ENCODE peak calls at places on chromosomes 4 and X, in six cellular contexts. C is left lung; I is fibroblast of lung; T is trophoblast cell; P is naive thymus-derived CD8-positive, alpha-beta T cell; S is midbrain. H is an unnamed sample.
A peak's percentile ranks its signal among the peaks of the same experiment; 100 is the strongest.

GRCh38 chr4:15955670-15956069 is 7.3 kb downstream of the FGFBP2 start:
- DNase-seq in C (no peak), I (peak; percentile 13), T (peak; percentile 71), P (no peak), S (no peak), H (no peak)

GRCh38 chr4:19025031-19025430 is 1003.5 kb upstream of the LCORL start:
- DNase-seq in C (no peak), I (peak; percentile 62), T (no peak), P (no peak), S (no peak), H (no peak)

GRCh38 chr4:76896731-76897521 is 1.0 kb downstream of the SOWAHB start:
- DNase-seq in C (peak; percentile 42), I (peak; percentile 41), T (peak; percentile 41), P (peak; percentile 39), S (no peak), H (no peak)

GRCh38 chr4:181854142-181854541 is 389.1 kb upstream of the TENM3 start:
- DNase-seq in C (no peak), I (peak; percentile 33), T (no peak), P (no peak), S (no peak), H (no peak)

GRCh38 chr4:3322059-3322550 is 29.3 kb downstream of the RGS12 start:
- DNase-seq in C (no peak), I (peak; percentile 66), T (no peak), P (no peak), S (peak; percentile 73), H (no peak)

GRCh38 chrX:13694359-13694758 is 5.4 kb downstream of the RAB9A start:
- DNase-seq in C (no peak), I (peak; percentile 30), T (no peak), P (no peak), S (no peak), H (no peak)

GRCh38 chr4:119131160-119131559 is 4.5 kb upstream of the MYOZ2 start:
- DNase-seq in C (no peak), I (no peak), T (no peak), P (no peak), S (no peak), H (no peak)

GRCh38 chrX:17814557-17814956 is 46.5 kb downstream of the RAI2 start:
- DNase-seq in C (no peak), I (peak; percentile 17), T (no peak), P (no peak), S (no peak), H (no peak)

GRCh38 chr4:576245-576821 is at the start of gene TMEM271:
- DNase-seq in C (no peak), I (no peak), T (no peak), P (no peak), S (no peak), H (no peak)

GRCh38 chr4:41339812-41340809 is 83.4 kb downstream of the UCHL1 start:
- DNase-seq in C (no peak), I (peak; percentile 71), T (no peak), P (no peak), S (peak; percentile 87), H (no peak)

GRCh38 chr4:11568511-11568910 is 139.8 kb upstream of the HS3ST1 start:
- DNase-seq in C (no peak), I (no peak), T (no peak), P (no peak), S (no peak), H (no peak)

GRCh38 chrX:28609917-28610613 is 22.8 kb downstream of the IL1RAPL1 start:
- DNase-seq in C (no peak), I (peak; percentile 12), T (no peak), P (no peak), S (no peak), H (no peak)

GRCh38 chr4:183200453-183200852 is 101.4 kb downstream of the WWC2 start:
- DNase-seq in C (peak; percentile 70), I (peak; percentile 96), T (no peak), P (no peak), S (peak; percentile 44), H (no peak)

GRCh38 chr4:56078866-56079265 is 130.1 kb downstream of the CEP135 start:
- DNase-seq in C (no peak), I (no peak), T (no peak), P (no peak), S (peak; percentile 39), H (no peak)

H was measured in NCI-H1048.